ENCODE peak calls at places on chromosomes 13 and 19, in five cellular contexts. D, I, H, L and Z are unnamed samples.
A peak's percentile ranks its signal among the peaks of the same experiment; 100 is the strongest.

GRCh38 chr19:30395283-30395682 is 23.1 kb downstream of the ZNF536 start:
- DNase-seq in D (no peak), I (no peak), H (no peak), L (no peak), Z (no peak)

GRCh38 chr19:46000497-46001246 is 5.4 kb downstream of the CCDC61 start:
- DNase-seq in D (no peak), I (no peak), H (peak; percentile 49), L (no peak), Z (peak; percentile 67)

GRCh38 chr13:31998131-31998530 is 33.4 kb upstream of the FRY start:
- DNase-seq in D (no peak), I (no peak), H (no peak), L (no peak), Z (no peak)

GRCh38 chr19:53158119-53158656 is 665 bp downstream of the ZNF347 start:
- DNase-seq in D (peak; percentile 31), I (no peak), H (peak; percentile 29), L (peak; percentile 40), Z (peak; percentile 16)

GRCh38 chr19:47719047-47719885 is 6.0 kb downstream of the EHD2 start:
- DNase-seq in D (peak; percentile 94), I (peak; percentile 77), H (peak; percentile 91), L (peak; percentile 75), Z (no peak)

GRCh38 chr13:36919206-36919832 is 719 bp downstream of the SMAD9 start:
- DNase-seq in D (peak; percentile 48), I (no peak), H (peak; percentile 15), L (no peak), Z (no peak)

GRCh38 chr19:44142014-44142523 is 715 bp downstream of the ZNF234 start:
- DNase-seq in D (peak; percentile 26), I (no peak), H (peak; percentile 12), L (no peak), Z (peak; percentile 59)

GRCh38 chr13:61406275-61406674 is 9.4 kb downstream of the PCDH20 start:
- DNase-seq in D (no peak), I (no peak), H (no peak), L (no peak), Z (no peak)

GRCh38 chr13:90956036-90956435 is 391.5 kb upstream of the MIR17HG start:
- DNase-seq in D (no peak), I (no peak), H (no peak), L (no peak), Z (no peak)

GRCh38 chr13:23703241-23703640 is 133.0 kb downstream of the TNFRSF19 start:
- DNase-seq in D (peak; percentile 50), I (no peak), H (no peak), L (no peak), Z (no peak)

GRCh38 chr13:75785130-75785529 is 149.0 kb downstream of the LMO7 start:
- DNase-seq in D (no peak), I (no peak), H (no peak), L (no peak), Z (no peak)

GRCh38 chr13:21973437-21974125 is 302.7 kb downstream of the FGF9 start:
- DNase-seq in D (no peak), I (no peak), H (no peak), L (no peak), Z (no peak)

GRCh38 chr19:19405919-19406877 is 723 bp downstream of the GATAD2A start:
- DNase-seq in D (peak; percentile 56), I (no peak), H (peak; percentile 49), L (no peak), Z (peak; percentile 77)

GRCh38 chr13:91017669-91018053 is 329.8 kb upstream of the MIR17HG start:
- DNase-seq in D (no peak), I (no peak), H (peak; percentile 21), L (no peak), Z (peak; percentile 14)

GRCh38 chr19:45171211-45171623 is 6.8 kb downstream of the TRAPPC6A start:
- DNase-seq in D (no peak), I (no peak), H (no peak), L (no peak), Z (no peak)

GRCh38 chr19:13164370-13165090 is 14.3 kb downstream of the IER2 start:
- DNase-seq in D (peak; percentile 88), I (no peak), H (peak; percentile 56), L (no peak), Z (no peak)

GRCh38 chr19:30064021-30064699 is 122.1 kb downstream of the URI1 start:
- DNase-seq in D (no peak), I (no peak), H (no peak), L (no peak), Z (no peak)

GRCh38 chr19:18905058-18905456 is 9.1 kb upstream of the CERS1 start:
- DNase-seq in D (no peak), I (no peak), H (no peak), L (no peak), Z (no peak)

GRCh38 chr13:28379371-28380083 is 115.4 kb downstream of the FLT1 start:
- DNase-seq in D (no peak), I (no peak), H (no peak), L (no peak), Z (no peak)

GRCh38 chr19:23991170-23991569 is 76.5 kb downstream of the ZNF726 start:
- DNase-seq in D (no peak), I (no peak), H (peak; percentile 79), L (no peak), Z (peak; percentile 2)

GRCh38 chr19:5149508-5149907 is 180.6 kb downstream of the KDM4B start:
- DNase-seq in D (no peak), I (no peak), H (no peak), L (no peak), Z (no peak)

GRCh38 chr13:31967155-31967554 is 64.4 kb upstream of the FRY start:
- DNase-seq in D (no peak), I (no peak), H (no peak), L (no peak), Z (no peak)

GRCh38 chr13:46476174-46476573 is 76.8 kb upstream of the LRCH1 start:
- DNase-seq in D (no peak), I (no peak), H (no peak), L (no peak), Z (no peak)

GRCh38 chr13:52695856-52696255 is 43.2 kb downstream of the SUGT1 start:
- DNase-seq in D (no peak), I (no peak), H (no peak), L (no peak), Z (no peak)

GRCh38 chr19:2341247-2341705 is 12.8 kb downstream of the SPPL2B start:
- DNase-seq in D (no peak), I (no peak), H (no peak), L (no peak), Z (peak; percentile 22)

GRCh38 chr13:72970301-72970880 is 88.4 kb upstream of the KLF5 start:
- DNase-seq in D (no peak), I (no peak), H (no peak), L (no peak), Z (no peak)

GRCh38 chr19:662962-663681 is at the start of gene RNF126:
- DNase-seq in D (peak; percentile 94), I (peak; percentile 96), H (peak; percentile 93), L (peak; percentile 93), Z (peak; percentile 95)

GRCh38 chr19:30563691-30564090 is 191.5 kb downstream of the ZNF536 start:
- DNase-seq in D (no peak), I (no peak), H (no peak), L (no peak), Z (no peak)

GRCh38 chr13:106063591-106064308 is 471.7 kb downstream of the EFNB2 start:
- DNase-seq in D (no peak), I (no peak), H (no peak), L (peak; percentile 67), Z (no peak)

GRCh38 chr19:16571283-16571682 is 932 bp downstream of the SLC35E1 start:
- DNase-seq in D (no peak), I (no peak), H (peak; percentile 42), L (peak; percentile 79), Z (peak; percentile 47)

GRCh38 chr19:48196933-48197665 is 26.6 kb downstream of the ZSWIM9 start:
- DNase-seq in D (no peak), I (no peak), H (no peak), L (no peak), Z (no peak)

GRCh38 chr19:6791237-6791636 is 18.7 kb downstream of the VAV1 start:
- DNase-seq in D (no peak), I (no peak), H (no peak), L (no peak), Z (no peak)

GRCh38 chr19:6794817-6795431 is 22.4 kb downstream of the VAV1 start:
- DNase-seq in D (no peak), I (no peak), H (no peak), L (no peak), Z (no peak)

GRCh38 chr19:6796278-6796677 is 23.8 kb downstream of the VAV1 start:
- DNase-seq in D (no peak), I (no peak), H (no peak), L (no peak), Z (no peak)

GRCh38 chr19:6793411-6793810 is 20.9 kb downstream of the VAV1 start:
- DNase-seq in D (no peak), I (no peak), H (no peak), L (no peak), Z (no peak)

DNA sequence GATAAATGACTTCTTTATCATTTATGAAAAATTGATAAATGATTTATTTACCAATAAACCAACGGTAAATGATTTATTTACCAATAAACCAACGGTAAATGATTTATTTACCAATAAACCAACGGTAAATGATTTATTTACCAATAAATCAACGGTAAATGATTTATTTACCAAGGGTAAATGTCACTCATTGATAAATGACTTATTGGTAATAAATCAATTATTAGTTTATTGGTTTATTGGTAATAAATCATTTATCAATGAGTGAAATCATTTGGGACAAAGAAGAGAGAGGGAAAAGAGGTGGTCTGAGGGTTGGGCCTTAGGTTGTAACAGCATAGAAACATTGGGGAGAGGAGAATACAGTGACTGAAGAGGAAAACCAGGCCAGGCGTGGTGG is 21.5 kb downstream of the VAV1 start:
- DNase-seq in D (no peak), I (no peak), H (no peak), L (no peak), Z (no peak)
- TF ChIP-seq POLR2A in D (no peak), I (no peak), H (no peak), L (no peak), Z (no peak)

GRCh38 chr19:11964858-11965645 is at the start of gene ZNF763:
- DNase-seq in D (peak; percentile 97), I (peak; percentile 95), H (peak; percentile 95), L (peak; percentile 66), Z (peak; percentile 91)
- TF ChIP-seq POLR2A in D (no peak), I (peak; percentile 84), H (peak; percentile 85), L (no peak), Z (peak; percentile 83)

DNA sequence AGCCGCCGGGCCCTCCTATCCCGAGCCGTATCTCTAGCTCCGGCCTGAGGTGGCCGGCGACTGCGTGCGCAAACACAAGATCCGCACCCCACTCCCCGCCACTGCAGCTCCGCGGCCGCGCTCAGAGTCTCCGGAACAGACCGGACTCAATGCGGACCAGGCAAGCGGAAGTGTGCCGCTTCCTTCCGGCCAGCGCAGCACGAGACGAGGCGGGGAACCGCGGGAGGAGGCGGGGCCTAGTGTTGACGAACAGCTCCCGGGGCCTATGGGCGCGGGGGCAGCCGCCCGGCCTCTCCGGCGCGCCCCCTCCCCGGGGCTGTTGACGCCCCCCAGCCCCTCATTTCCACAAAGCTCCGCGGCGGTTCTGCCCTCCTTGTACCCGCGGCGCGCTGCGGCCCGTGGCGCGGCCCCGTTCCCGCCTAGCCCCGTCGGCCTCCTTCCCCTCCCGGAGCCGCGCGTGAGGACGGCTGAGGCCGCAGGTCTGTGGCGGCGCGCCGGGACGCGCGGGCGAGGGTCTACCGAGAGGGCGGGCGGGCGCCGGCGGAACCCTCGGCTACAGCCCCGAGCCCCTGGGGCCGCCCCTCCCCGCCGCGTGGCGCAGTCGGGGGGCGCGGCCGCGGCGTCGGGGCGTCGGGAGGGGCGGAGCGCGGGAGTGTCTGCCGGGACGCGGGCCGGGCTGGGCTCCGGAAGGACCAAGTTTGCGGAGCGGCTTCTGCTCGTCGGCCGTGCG is at the start of gene DPY19L3:
- DNase-seq in D (peak; percentile 97), I (peak; percentile 92), H (peak; percentile 96), L (peak; percentile 96), Z (peak; percentile 95)
- TF ChIP-seq POLR2A in D (no peak), I (peak; percentile 88), H (peak; percentile 96), L (peak; percentile 96), Z (peak; percentile 92)

GRCh38 chr13:94280845-94281244 is 198.6 kb downstream of the DCT start:
- DNase-seq in D (no peak), I (no peak), H (no peak), L (no peak), Z (no peak)
- TF ChIP-seq POLR2A in D (no peak), I (no peak), H (no peak), L (no peak), Z (no peak)